ENCODE peak calls at places on chromosome 11, in four cellular contexts. Z is HepG2, J is K562, G is GM12878. A is an unnamed sample.

GRCh38 chr11:2536440-2536989 is 91.7 kb downstream of the KCNQ1 start:
- DNase-seq in Z (no peak), J (no peak), G (no peak), A (no peak)

GRCh38 chr11:57900315-57900714 is 123.4 kb upstream of the OR9Q1 start:
- DNase-seq in Z (no peak), J (no peak), G (no peak), A (no peak)

GRCh38 chr11:6568191-6568918 is 35.1 kb downstream of the RRP8 start:
- DNase-seq in Z (no peak), J (peak; percentile 94), G (no peak), A (peak; percentile 61)

GRCh38 chr11:111526501-111526900 is 11.9 kb downstream of the HOATZ start:
- DNase-seq in Z (no peak), J (no peak), G (no peak), A (no peak)

GRCh38 chr11:72951193-72951592 is 137.0 kb downstream of the ATG16L2 start:
- DNase-seq in Z (no peak), J (no peak), G (no peak), A (no peak)

GRCh38 chr11:27295928-27296327 is 67.1 kb downstream of the CCDC34 start:
- DNase-seq in Z (no peak), J (no peak), G (no peak), A (no peak)

GRCh38 chr11:112454841-112455240 is 194.2 kb upstream of the PLET1 start:
- DNase-seq in Z (no peak), J (no peak), G (no peak), A (no peak)

GRCh38 chr11:17610402-17610894 is 63.4 kb downstream of the OTOG start:
- DNase-seq in Z (no peak), J (no peak), G (no peak), A (no peak)

GRCh38 chr11:3947084-3947483 is 91.6 kb downstream of the STIM1 start:
- DNase-seq in Z (no peak), J (no peak), G (peak; percentile 76), A (no peak)

GRCh38 chr11:33040127-33040861 is 922 bp downstream of the TCP11L1 start:
- DNase-seq in Z (no peak), J (peak; percentile 21), G (no peak), A (no peak)

GRCh38 chr11:119352857-119353260 is 6.4 kb upstream of the MFRP start:
- DNase-seq in Z (peak; percentile 92), J (peak; percentile 62), G (no peak), A (no peak)

GRCh38 chr11:44609028-44609782 is 43.7 kb downstream of the CD82 start:
- DNase-seq in Z (no peak), J (no peak), G (peak; percentile 92), A (no peak)

GRCh38 chr11:47765086-47765485 is 2.1 kb downstream of the FNBP4 start:
- DNase-seq in Z (no peak), J (no peak), G (no peak), A (no peak)

GRCh38 chr11:67534070-67534679 is 10.9 kb upstream of the CABP2 start:
- DNase-seq in Z (no peak), J (no peak), G (no peak), A (no peak)

GRCh38 chr11:110311783-110312578 is 15.6 kb upstream of the RDX start:
- DNase-seq in Z (no peak), J (peak; percentile 41), G (no peak), A (no peak)

GRCh38 chr11:63998558-63999348 is 12.5 kb downstream of the OTUB1 start:
- DNase-seq in Z (no peak), J (no peak), G (no peak), A (peak; percentile 70)

GRCh38 chr11:78310500-78310909 is 107.1 kb downstream of the GAB2 start:
- DNase-seq in Z (peak; percentile 77), J (no peak), G (peak; percentile 88), A (no peak)

GRCh38 chr11:35235944-35236666 is 97.1 kb downstream of the CD44 start:
- DNase-seq in Z (no peak), J (no peak), G (no peak), A (no peak)

GRCh38 chr11:7514099-7514725 is 413 bp downstream of the PPFIBP2 start:
- DNase-seq in Z (no peak), J (no peak), G (no peak), A (peak; percentile 40)

GRCh38 chr11:120781486-120782120 is 242.3 kb upstream of the TBCEL start:
- DNase-seq in Z (no peak), J (no peak), G (no peak), A (no peak)

GRCh38 chr11:1983601-1983961 is 14.1 kb downstream of the H19 start:
- DNase-seq in Z (no peak), J (no peak), G (no peak), A (no peak)

GRCh38 chr11:134632347-134633119 is 220.5 kb upstream of the B3GAT1 start:
- DNase-seq in Z (no peak), J (no peak), G (no peak), A (no peak)

GRCh38 chr11:88421530-88421929 is 84.0 kb upstream of the CTSC start:
- DNase-seq in Z (no peak), J (peak; percentile 86), G (peak; percentile 31), A (no peak)

GRCh38 chr11:18239655-18240054 is 3.1 kb upstream of the SAA4 start:
- DNase-seq in Z (peak; percentile 19), J (no peak), G (no peak), A (no peak)

GRCh38 chr11:69339041-69339733 is 45.2 kb downstream of the MYEOV start:
- DNase-seq in Z (no peak), J (no peak), G (no peak), A (no peak)
- TF ChIP-seq TCF7 in Z (no peak), J (no peak), G (no peak), A (no peak)

DNA sequence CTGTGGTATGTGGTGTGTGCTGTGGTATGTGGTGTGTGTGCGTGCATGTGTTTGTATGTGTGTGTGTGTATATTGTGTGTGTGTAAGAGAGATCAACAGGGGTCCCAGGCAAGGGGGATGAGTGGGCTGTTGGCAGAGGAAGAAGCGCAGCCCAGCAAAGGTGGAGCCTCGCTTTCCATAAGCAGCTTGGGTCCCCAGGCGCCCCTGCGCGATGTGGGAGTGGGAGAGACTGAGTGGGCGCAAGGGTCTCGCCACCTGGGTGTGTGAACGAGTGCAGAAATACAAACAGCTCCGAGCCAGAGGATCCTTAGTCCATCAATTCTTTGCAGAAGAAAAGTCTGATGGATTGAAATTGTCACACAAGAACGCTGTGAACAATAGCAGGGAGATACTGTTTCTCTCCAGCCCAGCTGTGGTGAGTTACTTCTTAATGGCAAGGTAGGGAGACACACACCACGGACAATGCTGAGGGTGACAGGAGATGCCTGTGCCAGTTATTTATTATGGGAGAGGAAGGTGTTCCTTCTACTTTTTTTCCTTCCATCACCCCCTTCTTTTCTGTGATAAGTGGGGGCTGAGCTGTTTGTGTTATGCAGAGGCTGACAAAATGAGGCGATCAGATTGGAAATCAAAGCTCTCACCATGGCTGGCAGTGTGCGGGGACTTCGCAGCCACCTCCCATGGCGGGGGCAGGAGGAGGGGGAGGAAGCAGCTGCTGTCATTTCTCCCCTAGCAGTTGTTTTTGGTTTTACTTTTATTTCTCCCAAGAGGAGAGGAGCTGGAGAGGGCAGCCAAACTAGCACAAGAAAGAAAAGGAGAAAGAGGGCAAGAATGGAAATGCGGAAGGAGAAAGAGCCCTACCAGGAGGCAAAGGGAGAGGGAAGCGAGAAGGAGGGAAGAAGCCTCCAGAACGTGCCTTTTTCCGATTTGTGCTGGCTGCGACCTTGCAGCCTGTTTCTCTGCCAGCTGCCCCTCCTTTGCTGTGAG is 755.7 kb downstream of the NTM start:
- DNase-seq in Z (no peak), J (no peak), G (no peak), A (no peak)
- TF ChIP-seq MAX in Z (no peak), J (no peak), G (no peak), A (no peak)

GRCh38 chr11:13434247-13435205 is 28.5 kb downstream of the BTBD10 start:
- DNase-seq in Z (no peak), J (no peak), G (no peak), A (no peak)

GRCh38 chr11:13445588-13445987 is 17.4 kb downstream of the BTBD10 start:
- DNase-seq in Z (no peak), J (no peak), G (no peak), A (no peak)

DNA sequence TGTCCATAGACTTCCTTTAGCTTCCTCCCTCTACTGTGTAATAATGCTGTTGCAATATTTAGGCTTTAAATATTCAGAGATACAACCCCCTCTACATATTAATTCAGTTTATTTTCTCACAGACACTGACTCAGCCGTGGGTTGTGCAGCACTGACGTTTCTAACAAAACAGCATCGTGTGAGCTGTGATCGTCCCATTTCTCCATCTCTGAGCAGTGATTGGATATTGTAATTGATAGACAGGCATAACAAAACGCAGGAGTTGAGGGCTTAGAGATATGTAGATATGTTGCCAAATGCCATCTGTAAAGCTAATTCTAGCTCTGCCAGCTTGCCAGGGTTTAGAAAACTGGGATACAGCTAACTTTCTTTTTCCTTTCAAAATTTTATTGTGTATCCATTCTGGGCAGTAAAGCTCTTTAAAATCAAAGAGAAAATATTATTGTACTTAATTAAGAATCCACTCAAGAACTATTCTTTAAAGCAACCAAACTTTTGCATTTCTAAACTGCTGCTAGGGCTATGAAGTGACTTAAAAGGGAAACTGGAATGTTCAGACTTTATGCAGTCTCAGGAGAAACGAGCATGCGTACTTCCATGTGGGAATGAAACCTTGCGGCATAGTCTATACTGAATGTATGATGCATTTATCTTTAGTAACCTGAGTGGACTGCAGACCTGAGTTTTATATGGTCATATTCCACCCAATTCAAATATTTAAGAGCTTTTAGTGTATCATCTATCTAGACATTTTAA is 22.7 kb downstream of the BTBD10 start:
- DNase-seq in Z (no peak), J (no peak), G (no peak), A (no peak)
- TF ChIP-seq TCF7 in Z (no peak), J (no peak), G (no peak), A (no peak)

GRCh38 chr11:10514713-10515112 is 26.3 kb downstream of the RNF141 start:
- DNase-seq in Z (no peak), J (no peak), G (no peak), A (no peak)
- TF ChIP-seq MAX in Z (no peak), J (no peak), G (no peak), A (no peak)

GRCh38 chr11:61961570-61962212 is 5.7 kb downstream of the FTH1 start:
- DNase-seq in Z (peak; percentile 84), J (peak; percentile 13), G (no peak), A (no peak)

GRCh38 chr11:61964941-61965282 is 2.5 kb downstream of the FTH1 start:
- DNase-seq in Z (no peak), J (no peak), G (no peak), A (no peak)

GRCh38 chr11:61963282-61964057 is 4.0 kb downstream of the FTH1 start:
- DNase-seq in Z (no peak), J (peak; percentile 58), G (peak; percentile 53), A (no peak)

GRCh38 chr11:61962213-61963015 is 5.0 kb downstream of the FTH1 start:
- DNase-seq in Z (no peak), J (no peak), G (no peak), A (no peak)

DNA sequence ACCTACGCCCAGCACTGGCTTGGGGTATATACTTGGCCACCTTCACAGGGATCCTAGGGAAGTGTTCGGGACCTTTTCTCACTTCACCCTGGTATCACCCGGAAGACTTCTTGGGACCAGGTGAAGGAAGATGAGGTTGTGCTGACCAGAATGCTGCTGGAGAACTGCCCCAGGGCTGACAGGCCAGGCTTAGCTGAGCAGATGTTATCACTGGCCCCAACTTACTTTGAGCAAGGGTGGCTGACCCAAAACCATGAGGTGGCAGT is 4.5 kb downstream of the FTH1 start:
- DNase-seq in Z (no peak), J (peak; percentile 68), G (no peak), A (no peak)
- TF ChIP-seq TCF7 in Z (no peak), J (no peak), G (no peak), A (no peak)

A was measured in WTC11.